ENCODE peak calls at places on chromosome 19, in ten cellular contexts. M, L, S, E, R, T, A, G, O and Z are unnamed samples.

GRCh38 chr19:16462757-16463250 is 9.0 kb downstream of the EPS15L1 start:
- DNase-seq in T (no peak), O (no peak), A (no peak), L (no peak), M (peak; percentile 49), G (no peak), S (peak; percentile 49), E (no peak), R (no peak), Z (no peak)

GRCh38 chr19:42436006-42436405 is 6.7 kb downstream of the CXCL17 start:
- DNase-seq in A (no peak), L (no peak), E (no peak), S (no peak), T (peak; percentile 74), R (no peak), G (no peak), O (no peak), M (no peak), Z (peak; percentile 62)

GRCh38 chr19:53034948-53035675 is 9.4 kb upstream of the ERVV-2 start:
- DNase-seq in A (no peak), M (no peak), S (no peak), O (no peak), L (no peak), G (no peak), T (no peak), E (no peak), R (no peak), Z (peak; percentile 28)

GRCh38 chr19:4914736-4915501 is 5.6 kb downstream of the UHRF1 start:
- DNase-seq in T (peak; percentile 54), R (no peak), A (no peak), S (peak; percentile 89), E (peak; percentile 86), G (peak; percentile 67), M (no peak), O (peak; percentile 35), L (no peak), Z (peak; percentile 90)

GRCh38 chr19:32870154-32870573 is 597 bp upstream of the SLC7A9 start:
- DNase-seq in S (no peak), R (no peak), E (no peak), O (no peak), A (no peak), M (no peak), G (no peak), L (no peak), T (no peak), Z (no peak)

GRCh38 chr19:52120286-52120685 is 19.5 kb downstream of the ZNF616 start:
- DNase-seq in L (no peak), E (no peak), S (no peak), R (no peak), T (no peak), G (no peak), A (no peak), M (no peak), O (no peak), Z (no peak)

GRCh38 chr19:47075941-47076340 is 27.5 kb upstream of the TMEM160 start:
- DNase-seq in L (no peak), G (no peak), O (no peak), T (no peak), M (no peak), E (no peak), A (no peak), R (no peak), S (no peak), Z (no peak)

GRCh38 chr19:22026687-22027086 is 15.9 kb upstream of the ZNF208 start:
- DNase-seq in T (no peak), M (no peak), R (no peak), G (no peak), L (no peak), E (no peak), O (no peak), A (no peak), S (no peak), Z (no peak)

GRCh38 chr19:11435833-11436313 is 438 bp downstream of the PRKCSH start:
- DNase-seq in A (no peak), R (peak; percentile 27), E (peak; percentile 16), T (peak; percentile 9), S (peak; percentile 16), O (no peak), G (peak; percentile 32), M (no peak), L (no peak), Z (peak; percentile 65)

GRCh38 chr19:13849991-13850909 is 26.7 kb upstream of the NANOS3 start:
- DNase-seq in G (peak; percentile 84), A (peak; percentile 62), L (peak; percentile 90), M (peak; percentile 73), E (peak; percentile 67), O (no peak), T (peak; percentile 74), R (peak; percentile 56), S (peak; percentile 87), Z (peak; percentile 77)

GRCh38 chr19:3108775-3109174 is 14.6 kb downstream of the GNA11 start:
- DNase-seq in G (peak; percentile 67), M (no peak), L (no peak), O (no peak), A (peak; percentile 65), T (peak; percentile 51), S (peak; percentile 31), R (peak; percentile 75), E (peak; percentile 76), Z (peak; percentile 76)

GRCh38 chr19:21221653-21222052 is 79.8 kb downstream of the ZNF431 start:
- DNase-seq in G (no peak), S (no peak), L (no peak), E (no peak), O (no peak), M (no peak), R (no peak), T (peak; percentile 34), A (no peak), Z (no peak)

GRCh38 chr19:38684078-38684861 is 36.8 kb downstream of the ACTN4 start:
- DNase-seq in G (peak; percentile 95), R (no peak), O (peak; percentile 75), S (peak; percentile 93), L (no peak), A (no peak), M (no peak), E (no peak), T (peak; percentile 93), Z (peak; percentile 95)

GRCh38 chr19:33641261-33641660 is 19.5 kb downstream of the CHST8 start:
- DNase-seq in A (no peak), O (no peak), M (no peak), T (no peak), G (no peak), R (no peak), S (no peak), L (no peak), E (no peak), Z (no peak)

GRCh38 chr19:6241680-6242079 is 38.1 kb downstream of the MLLT1 start:
- DNase-seq in G (no peak), S (no peak), R (no peak), L (no peak), O (no peak), M (peak; percentile 92), A (peak; percentile 62), T (no peak), E (no peak), Z (no peak)

GRCh38 chr19:5903054-5903501 is 512 bp downstream of the NDUFA11 start:
- DNase-seq in T (peak; percentile 60), O (no peak), R (peak; percentile 30), S (no peak), G (peak; percentile 49), A (no peak), L (no peak), E (no peak), M (no peak), Z (peak; percentile 37)

GRCh38 chr19:58372311-58373133 is 8.3 kb downstream of the ZNF837 start:
- DNase-seq in L (no peak), E (no peak), S (no peak), O (no peak), T (no peak), G (no peak), R (no peak), M (no peak), A (no peak), Z (peak; percentile 39)

GRCh38 chr19:2949939-2950285 is 5.1 kb upstream of the ZNF77 start:
- DNase-seq in S (no peak), A (no peak), E (no peak), G (peak; percentile 71), T (peak; percentile 7), M (no peak), R (peak; percentile 79), O (no peak), L (peak; percentile 77), Z (no peak)

GRCh38 chr19:45451850-45452387 is 15.9 kb upstream of the FOSB start:
- DNase-seq in R (no peak), T (no peak), A (no peak), G (no peak), M (no peak), O (no peak), L (no peak), S (no peak), E (no peak), Z (no peak)
- TF ChIP-seq CTCF in R (no peak), T (no peak), A (no peak), G (no peak), M (no peak), O (no peak), L (no peak), S (no peak), E (no peak), Z (no peak)

DNA sequence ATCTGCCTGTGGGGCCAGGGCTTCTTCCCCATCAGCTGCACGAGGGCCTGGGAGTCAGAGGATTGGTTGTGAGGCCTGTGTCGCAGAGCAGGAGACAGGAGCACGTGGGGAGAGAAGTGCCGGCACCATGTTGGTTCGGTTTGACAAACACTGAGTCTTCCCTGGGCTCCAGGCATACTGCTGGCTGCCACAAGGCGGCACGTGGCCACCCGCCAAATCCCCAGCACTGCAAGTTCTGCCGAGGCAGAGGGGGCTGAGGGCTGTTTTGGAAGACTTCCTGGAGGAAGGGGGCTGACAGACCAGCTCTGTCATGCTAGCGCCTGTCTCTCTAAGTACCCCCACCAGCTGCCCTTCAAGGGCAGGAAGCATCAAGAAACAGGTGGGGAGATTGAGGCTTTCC is 9.5 kb downstream of the SHANK1 start:
- DNase-seq in O (no peak), T (no peak), G (no peak), A (no peak), L (no peak), M (peak; percentile 67), E (no peak), S (no peak), R (no peak), Z (no peak)
- TF ChIP-seq CTCF in O (no peak), T (peak; percentile 26), G (peak; percentile 12), A (no peak), L (no peak), M (peak; percentile 35), E (no peak), S (no peak), R (peak; percentile 19), Z (peak; percentile 7)

GRCh38 chr19:8069116-8069973 is 16.8 kb downstream of the CCL25 start:
- DNase-seq in S (no peak), O (no peak), E (no peak), L (no peak), M (no peak), R (no peak), T (no peak), A (peak; percentile 36), G (no peak), Z (peak; percentile 9)
- TF ChIP-seq CTCF in S (peak; percentile 89), O (peak; percentile 35), E (peak; percentile 54), L (peak; percentile 33), M (peak; percentile 47), R (peak; percentile 60), T (peak; percentile 45), A (peak; percentile 75), G (peak; percentile 55), Z (peak; percentile 35)

DNA sequence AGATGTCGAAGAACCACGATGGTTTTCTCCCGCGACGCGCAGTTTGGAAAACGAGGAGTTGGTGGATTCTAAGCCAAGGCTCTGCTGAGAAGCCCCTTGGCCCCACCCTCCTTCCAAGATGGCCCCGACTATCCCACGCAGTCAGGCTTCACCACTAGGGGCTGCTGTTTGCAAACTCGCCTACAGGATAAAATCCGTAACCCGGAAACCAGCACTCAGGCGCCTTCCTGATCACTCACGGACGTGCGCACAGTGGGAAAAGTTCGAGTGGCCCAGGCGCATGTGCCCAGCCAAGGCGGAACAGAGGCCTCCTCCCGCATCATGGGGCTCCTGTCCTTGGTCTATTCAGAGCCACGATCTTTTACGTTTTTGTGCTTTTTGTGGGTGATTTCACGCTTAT is 19.2 kb upstream of the UQCR11 start:
- DNase-seq in L (peak; percentile 30), M (no peak), T (peak; percentile 39), O (no peak), A (peak; percentile 64), G (peak; percentile 49), E (peak; percentile 57), R (peak; percentile 67), S (peak; percentile 19), Z (peak; percentile 68)
- TF ChIP-seq CTCF in L (peak; percentile 61), M (peak; percentile 70), T (peak; percentile 67), O (peak; percentile 67), A (peak; percentile 68), G (peak; percentile 60), E (peak; percentile 47), R (peak; percentile 65), S (peak; percentile 46), Z (peak; percentile 62)